ENCODE peak calls at places on chromosomes 6 and 20, in ten cellular contexts. One of them, this sample, is unnamed.

GRCh38 chr6:168293641-168294530 is 25.7 kb downstream of the DACT2 start:
- DNase-seq in G401: no peak
- DNase-seq in posterior cingulate gyrus: no peak
- DNase-seq in SIG-M5: no peak
- DNase-seq in COR-L47: no peak
- DNase-seq in ELR: no peak
- DNase-seq in mesendoderm: no peak
- DNase-seq in nephron progenitor cell: no peak
- DNase-seq in Panc1: no peak
- DNase-seq in stimulated activated CD8-positive, alpha-beta memory T cell treated with anti-CD3 and anti-CD28 coated beads, Interleukin-2, amount 100 ng/mL, for 48 hours: no peak
- DNase-seq in this sample: no peak

GRCh38 chr6:169714178-169714577 is 10.1 kb downstream of the PHF10 start:
- DNase-seq in G401: no peak
- DNase-seq in posterior cingulate gyrus: no peak
- DNase-seq in SIG-M5: no peak
- DNase-seq in COR-L47: no peak
- DNase-seq in ELR: no peak
- DNase-seq in mesendoderm: no peak
- DNase-seq in nephron progenitor cell: no peak
- DNase-seq in Panc1: no peak
- DNase-seq in stimulated activated CD8-positive, alpha-beta memory T cell treated with anti-CD3 and anti-CD28 coated beads, Interleukin-2, amount 100 ng/mL, for 48 hours: no peak
- DNase-seq in this sample: no peak

GRCh38 chr20:43820742-43821330 is 93.8 kb upstream of the TOX2 start:
- DNase-seq in G401: no peak
- DNase-seq in posterior cingulate gyrus: no peak
- DNase-seq in SIG-M5: no peak
- DNase-seq in COR-L47: no peak
- DNase-seq in ELR: no peak
- DNase-seq in mesendoderm: no peak
- DNase-seq in nephron progenitor cell: no peak
- DNase-seq in Panc1: no peak
- DNase-seq in stimulated activated CD8-positive, alpha-beta memory T cell treated with anti-CD3 and anti-CD28 coated beads, Interleukin-2, amount 100 ng/mL, for 48 hours: no peak
- DNase-seq in this sample: no peak

GRCh38 chr6:53846250-53846649 is 51.4 kb downstream of the LRRC1 start:
- DNase-seq in G401: no peak
- DNase-seq in posterior cingulate gyrus: no peak
- DNase-seq in SIG-M5: no peak
- DNase-seq in COR-L47: no peak
- DNase-seq in ELR: no peak
- DNase-seq in mesendoderm: no peak
- DNase-seq in nephron progenitor cell: no peak
- DNase-seq in Panc1: no peak
- DNase-seq in stimulated activated CD8-positive, alpha-beta memory T cell treated with anti-CD3 and anti-CD28 coated beads, Interleukin-2, amount 100 ng/mL, for 48 hours: no peak
- DNase-seq in this sample: no peak

GRCh38 chr20:63681609-63682142 is 14.8 kb upstream of the TNFRSF6B start:
- DNase-seq in G401: no peak
- DNase-seq in posterior cingulate gyrus: no peak
- DNase-seq in SIG-M5: no peak
- DNase-seq in COR-L47: no peak
- DNase-seq in ELR: no peak
- DNase-seq in mesendoderm: no peak
- DNase-seq in nephron progenitor cell: no peak
- DNase-seq in Panc1: no peak
- DNase-seq in stimulated activated CD8-positive, alpha-beta memory T cell treated with anti-CD3 and anti-CD28 coated beads, Interleukin-2, amount 100 ng/mL, for 48 hours: no peak
- DNase-seq in this sample: no peak

GRCh38 chr6:81731814-81732213 is 20.7 kb downstream of the TENT5A start:
- DNase-seq in G401: no peak
- DNase-seq in posterior cingulate gyrus: no peak
- DNase-seq in SIG-M5: no peak
- DNase-seq in COR-L47: no peak
- DNase-seq in ELR: no peak
- DNase-seq in mesendoderm: no peak
- DNase-seq in nephron progenitor cell: no peak
- DNase-seq in Panc1: no peak
- DNase-seq in stimulated activated CD8-positive, alpha-beta memory T cell treated with anti-CD3 and anti-CD28 coated beads, Interleukin-2, amount 100 ng/mL, for 48 hours: no peak
- DNase-seq in this sample: no peak

GRCh38 chr20:45911486-45912343 is at the start of gene PLTP:
- DNase-seq in G401: peak; percentile 47
- DNase-seq in posterior cingulate gyrus: peak; percentile 65
- DNase-seq in SIG-M5: no peak
- DNase-seq in COR-L47: peak; percentile 37
- DNase-seq in ELR: peak; percentile 63
- DNase-seq in mesendoderm: peak; percentile 82
- DNase-seq in nephron progenitor cell: peak; percentile 80
- DNase-seq in Panc1: no peak
- DNase-seq in stimulated activated CD8-positive, alpha-beta memory T cell treated with anti-CD3 and anti-CD28 coated beads, Interleukin-2, amount 100 ng/mL, for 48 hours: peak; percentile 22
- DNase-seq in this sample: peak; percentile 93

GRCh38 chr6:133242761-133243590 is 1.8 kb downstream of the EYA4 start:
- DNase-seq in G401: no peak
- DNase-seq in posterior cingulate gyrus: no peak
- DNase-seq in SIG-M5: no peak
- DNase-seq in COR-L47: no peak
- DNase-seq in ELR: no peak
- DNase-seq in mesendoderm: peak; percentile 41
- DNase-seq in nephron progenitor cell: peak; percentile 43
- DNase-seq in Panc1: no peak
- DNase-seq in stimulated activated CD8-positive, alpha-beta memory T cell treated with anti-CD3 and anti-CD28 coated beads, Interleukin-2, amount 100 ng/mL, for 48 hours: no peak
- DNase-seq in this sample: peak; percentile 26

GRCh38 chr6:37582309-37582708 is 82.6 kb upstream of the CCDC167 start:
- DNase-seq in G401: no peak
- DNase-seq in posterior cingulate gyrus: no peak
- DNase-seq in SIG-M5: no peak
- DNase-seq in COR-L47: no peak
- DNase-seq in ELR: no peak
- DNase-seq in mesendoderm: peak; percentile 34
- DNase-seq in nephron progenitor cell: peak; percentile 48
- DNase-seq in Panc1: no peak
- DNase-seq in stimulated activated CD8-positive, alpha-beta memory T cell treated with anti-CD3 and anti-CD28 coated beads, Interleukin-2, amount 100 ng/mL, for 48 hours: no peak
- DNase-seq in this sample: no peak

GRCh38 chr20:31722388-31723281 is at the start of gene BCL2L1:
- DNase-seq in G401: peak; percentile 76
- DNase-seq in posterior cingulate gyrus: peak; percentile 81
- DNase-seq in SIG-M5: no peak
- DNase-seq in COR-L47: peak; percentile 72
- DNase-seq in ELR: peak; percentile 94
- DNase-seq in mesendoderm: peak; percentile 93
- DNase-seq in nephron progenitor cell: peak; percentile 77
- DNase-seq in Panc1: no peak
- DNase-seq in stimulated activated CD8-positive, alpha-beta memory T cell treated with anti-CD3 and anti-CD28 coated beads, Interleukin-2, amount 100 ng/mL, for 48 hours: peak; percentile 73
- DNase-seq in this sample: peak; percentile 93

GRCh38 chr20:329325-329695 is 4.0 kb downstream of the SOX12 start:
- DNase-seq in G401: peak; percentile 30
- DNase-seq in posterior cingulate gyrus: no peak
- DNase-seq in SIG-M5: no peak
- DNase-seq in COR-L47: no peak
- DNase-seq in ELR: no peak
- DNase-seq in mesendoderm: no peak
- DNase-seq in nephron progenitor cell: no peak
- DNase-seq in Panc1: no peak
- DNase-seq in stimulated activated CD8-positive, alpha-beta memory T cell treated with anti-CD3 and anti-CD28 coated beads, Interleukin-2, amount 100 ng/mL, for 48 hours: no peak
- DNase-seq in this sample: no peak

GRCh38 chr20:4835244-4836177 is 113.8 kb downstream of the PRND start:
- DNase-seq in G401: peak; percentile 23
- DNase-seq in posterior cingulate gyrus: no peak
- DNase-seq in SIG-M5: no peak
- DNase-seq in COR-L47: no peak
- DNase-seq in ELR: no peak
- DNase-seq in mesendoderm: peak; percentile 73
- DNase-seq in nephron progenitor cell: no peak
- DNase-seq in Panc1: no peak
- DNase-seq in stimulated activated CD8-positive, alpha-beta memory T cell treated with anti-CD3 and anti-CD28 coated beads, Interleukin-2, amount 100 ng/mL, for 48 hours: no peak
- DNase-seq in this sample: no peak

GRCh38 chr6:111754423-111754822 is 118.8 kb downstream of the FYN start:
- DNase-seq in G401: no peak
- DNase-seq in posterior cingulate gyrus: no peak
- DNase-seq in SIG-M5: no peak
- DNase-seq in COR-L47: no peak
- DNase-seq in ELR: no peak
- DNase-seq in mesendoderm: no peak
- DNase-seq in nephron progenitor cell: no peak
- DNase-seq in Panc1: no peak
- DNase-seq in stimulated activated CD8-positive, alpha-beta memory T cell treated with anti-CD3 and anti-CD28 coated beads, Interleukin-2, amount 100 ng/mL, for 48 hours: no peak
- DNase-seq in this sample: no peak

GRCh38 chr6:80356545-80356944 is 250.1 kb downstream of the BCKDHB start:
- DNase-seq in G401: no peak
- DNase-seq in posterior cingulate gyrus: no peak
- DNase-seq in SIG-M5: no peak
- DNase-seq in COR-L47: no peak
- DNase-seq in ELR: no peak
- DNase-seq in mesendoderm: no peak
- DNase-seq in nephron progenitor cell: no peak
- DNase-seq in Panc1: no peak
- DNase-seq in stimulated activated CD8-positive, alpha-beta memory T cell treated with anti-CD3 and anti-CD28 coated beads, Interleukin-2, amount 100 ng/mL, for 48 hours: no peak
- DNase-seq in this sample: no peak

GRCh38 chr20:51500311-51500710 is 42.2 kb downstream of the NFATC2 start:
- DNase-seq in G401: no peak
- DNase-seq in posterior cingulate gyrus: no peak
- DNase-seq in SIG-M5: no peak
- DNase-seq in COR-L47: no peak
- DNase-seq in ELR: peak; percentile 15
- DNase-seq in mesendoderm: no peak
- DNase-seq in nephron progenitor cell: no peak
- DNase-seq in Panc1: no peak
- DNase-seq in stimulated activated CD8-positive, alpha-beta memory T cell treated with anti-CD3 and anti-CD28 coated beads, Interleukin-2, amount 100 ng/mL, for 48 hours: no peak
- DNase-seq in this sample: no peak

GRCh38 chr6:150297327-150298028 is 71.3 kb upstream of the IYD start:
- DNase-seq in G401: no peak
- DNase-seq in posterior cingulate gyrus: no peak
- DNase-seq in SIG-M5: no peak
- DNase-seq in COR-L47: no peak
- DNase-seq in ELR: peak; percentile 43
- DNase-seq in mesendoderm: no peak
- DNase-seq in nephron progenitor cell: no peak
- DNase-seq in Panc1: no peak
- DNase-seq in stimulated activated CD8-positive, alpha-beta memory T cell treated with anti-CD3 and anti-CD28 coated beads, Interleukin-2, amount 100 ng/mL, for 48 hours: no peak
- DNase-seq in this sample: no peak

GRCh38 chr6:168985705-168986104 is 267.9 kb downstream of the THBS2 start:
- DNase-seq in G401: no peak
- DNase-seq in posterior cingulate gyrus: no peak
- DNase-seq in SIG-M5: no peak
- DNase-seq in COR-L47: no peak
- DNase-seq in ELR: no peak
- DNase-seq in mesendoderm: no peak
- DNase-seq in nephron progenitor cell: no peak
- DNase-seq in Panc1: no peak
- DNase-seq in stimulated activated CD8-positive, alpha-beta memory T cell treated with anti-CD3 and anti-CD28 coated beads, Interleukin-2, amount 100 ng/mL, for 48 hours: no peak
- DNase-seq in this sample: no peak

GRCh38 chr6:127547909-127548649 is 28.9 kb upstream of the C6orf58 start:
- DNase-seq in G401: peak; percentile 9
- DNase-seq in posterior cingulate gyrus: no peak
- DNase-seq in SIG-M5: no peak
- DNase-seq in COR-L47: no peak
- DNase-seq in ELR: peak; percentile 46
- DNase-seq in mesendoderm: no peak
- DNase-seq in nephron progenitor cell: no peak
- DNase-seq in Panc1: no peak
- DNase-seq in stimulated activated CD8-positive, alpha-beta memory T cell treated with anti-CD3 and anti-CD28 coated beads, Interleukin-2, amount 100 ng/mL, for 48 hours: no peak
- DNase-seq in this sample: no peak

This sample was measured in H7.